ENCODE peak calls at places on chromosome 17, in seven cellular contexts. F is epithelial cell of esophagus, J is tibial nerve, Q is cardiac fibroblast, B is Peyer's patch, X is fibroblast of pulmonary artery, Y is heart left ventricle. U is an unnamed sample.

GRCh38 chr17:3928394-3928793 is 12.1 kb upstream of the P2RX1 start:
- DNase-seq in J (no peak), Y (no peak), X (no peak), Q (no peak), B (no peak), F (no peak), U (no peak)

GRCh38 chr17:58233547-58233946 is 4.8 kb upstream of the LPO start:
- DNase-seq in X (no peak), Y (no peak), F (no peak), J (no peak), B (no peak), Q (no peak), U (no peak)

GRCh38 chr17:14904406-14904805 is 360.7 kb downstream of the PMP22 start:
- DNase-seq in X (peak), Q (peak), F (no peak), J (no peak), Y (no peak), B (no peak), U (no peak)

GRCh38 chr17:48161127-48161905 is 53.8 kb downstream of the SNX11 start:
- DNase-seq in J (no peak), Y (no peak), B (no peak), X (no peak), Q (no peak), F (no peak), U (no peak)

GRCh38 chr17:11204991-11205390 is 36.0 kb upstream of the SHISA6 start:
- DNase-seq in F (no peak), X (no peak), Q (no peak), B (no peak), J (no peak), Y (no peak), U (no peak)

GRCh38 chr17:27343294-27343693 is 49.4 kb downstream of the WSB1 start:
- DNase-seq in B (no peak), F (no peak), X (no peak), Y (no peak), Q (no peak), J (no peak), U (no peak)

GRCh38 chr17:39277110-39277509 is 51.4 kb upstream of the STAC2 start:
- DNase-seq in F (no peak), B (no peak), Y (no peak), X (no peak), Q (no peak), J (no peak), U (no peak)

GRCh38 chr17:48074322-48075054 is 26.3 kb downstream of the NFE2L1 start:
- DNase-seq in B (no peak), X (peak), J (peak), F (peak), Q (peak), Y (peak), U (no peak)

GRCh38 chr17:10629706-10630105 is 27.4 kb downstream of the MYH3 start:
- DNase-seq in X (no peak), B (no peak), Q (no peak), J (no peak), F (no peak), Y (no peak), U (no peak)

GRCh38 chr17:78471635-78472034 is 93.2 kb downstream of the PGS1 start:
- DNase-seq in Q (no peak), B (no peak), Y (no peak), F (no peak), J (no peak), X (no peak), U (no peak)

GRCh38 chr17:65914784-65915342 is 277.1 kb downstream of the CEP112 start:
- DNase-seq in B (no peak), Q (no peak), Y (no peak), X (peak), J (no peak), F (peak), U (no peak)

GRCh38 chr17:73465851-73466250 is 154.1 kb upstream of the CDC42EP4 start:
- DNase-seq in B (no peak), J (no peak), X (no peak), Q (no peak), F (no peak), Y (no peak), U (no peak)

GRCh38 chr17:1324201-1324750 is 44.8 kb downstream of the TRARG1 start:
- DNase-seq in F (no peak), Q (no peak), J (no peak), X (no peak), B (no peak), Y (no peak), U (no peak)

GRCh38 chr17:60149691-60150582 is at the start of gene CA4:
- DNase-seq in Y (no peak), B (no peak), X (no peak), F (no peak), Q (no peak), J (no peak), U (peak)

GRCh38 chr17:69286257-69286656 is 40.7 kb downstream of the ABCA5 start:
- DNase-seq in Y (no peak), F (peak), X (no peak), B (no peak), J (no peak), Q (no peak), U (no peak)

GRCh38 chr17:33497623-33498022 is 204.5 kb upstream of the ASIC2 start:
- DNase-seq in F (no peak), J (no peak), X (no peak), Y (no peak), B (no peak), Q (no peak), U (no peak)

GRCh38 chr17:81706232-81706611 is 3.1 kb downstream of the MRPL12 start:
- DNase-seq in B (no peak), Y (no peak), X (no peak), Q (no peak), F (no peak), J (no peak), U (no peak)

GRCh38 chr17:81735181-81736102 is 23.4 kb downstream of the SLC25A10 start:
- DNase-seq in Y (no peak), B (peak), Q (peak), X (peak), J (no peak), F (peak), U (no peak)

GRCh38 chr17:73987395-73987794 is 216.1 kb upstream of the RPL38 start:
- DNase-seq in Q (no peak), B (no peak), F (no peak), X (no peak), J (no peak), Y (no peak), U (no peak)

GRCh38 chr17:62085511-62086408 is 20.7 kb upstream of the MED13 start:
- DNase-seq in J (no peak), Q (peak), F (no peak), X (no peak), B (no peak), Y (no peak), U (no peak)

GRCh38 chr17:17305282-17305801 is 2.2 kb downstream of the NT5M start:
- DNase-seq in Y (no peak), Q (no peak), J (no peak), X (no peak), F (no peak), B (no peak), U (no peak)

GRCh38 chr17:77460514-77461046 is 319.8 kb downstream of the SEC14L1 start:
- DNase-seq in Y (no peak), J (no peak), B (no peak), F (no peak), Q (no peak), X (no peak), U (no peak)

GRCh38 chr17:20944014-20944905 is 98.6 kb downstream of the USP22 start:
- DNase-seq in J (no peak), B (peak), Y (no peak), Q (no peak), X (no peak), F (peak), U (no peak)

GRCh38 chr17:62787358-62787757 is 20.8 kb downstream of the MARCHF10 start:
- DNase-seq in J (no peak), F (no peak), X (peak), Q (no peak), Y (no peak), B (no peak), U (no peak)

GRCh38 chr17:82638183-82638773 is 10.0 kb downstream of the WDR45B start:
- DNase-seq in J (no peak), B (no peak), Q (no peak), F (no peak), X (no peak), Y (no peak), U (no peak)

GRCh38 chr17:5237541-5238016 is 2.9 kb upstream of the SCIMP start:
- DNase-seq in J (no peak), X (peak), F (peak), Y (peak), Q (peak), B (peak), U (peak)

GRCh38 chr17:51607512-51607911 is 347.2 kb downstream of the UTP18 start:
- DNase-seq in Y (no peak), B (no peak), J (no peak), Q (no peak), X (no peak), F (no peak), U (no peak)

GRCh38 chr17:73534575-73534940 is 109.7 kb downstream of the SDK2 start:
- DNase-seq in F (no peak), Y (no peak), Q (no peak), X (no peak), J (no peak), B (no peak), U (no peak)

GRCh38 chr17:2695961-2696760 is 15.4 kb downstream of the CLUH start:
- DNase-seq in B (peak), Y (no peak), J (no peak), X (no peak), Q (no peak), F (no peak), U (peak)

GRCh38 chr17:83053779-83054451 is 25.5 kb upstream of the METRNL start:
- DNase-seq in F (no peak), Y (peak), X (no peak), Q (no peak), J (peak), B (peak), U (no peak)

GRCh38 chr17:145671-146541 is 8.5 kb downstream of the SCGB1C2 start:
- DNase-seq in Y (peak), F (no peak), J (no peak), X (no peak), B (peak), Q (no peak), U (no peak)

GRCh38 chr17:4708436-4708835 is 2.0 kb upstream of the ARRB2 start:
- DNase-seq in B (no peak), F (no peak), J (no peak), X (no peak), Y (no peak), Q (no peak), U (no peak)

GRCh38 chr17:76994237-76994637 is 126.0 kb downstream of the MGAT5B start:
- DNase-seq in J (no peak), F (no peak), X (no peak), Q (no peak), Y (no peak), B (no peak), U (no peak)

GRCh38 chr17:59388070-59388556 is 56.7 kb downstream of the YPEL2 start:
- DNase-seq in Q (no peak), B (no peak), X (no peak), F (no peak), Y (no peak), J (no peak), U (no peak)

GRCh38 chr17:71975331-71975801 is 145.5 kb upstream of the SOX9 start:
- DNase-seq in B (peak), F (peak), J (peak), Y (peak), X (peak), Q (peak), U (no peak)

GRCh38 chr17:5832886-5833285 is 237.3 kb upstream of the WSCD1 start:
- DNase-seq in Y (no peak), F (peak), Q (peak), X (peak), B (no peak), J (no peak), U (no peak)

GRCh38 chr17:56690441-56691291 is 97.2 kb downstream of the NOG start:
- DNase-seq in J (no peak), B (no peak), X (no peak), Y (no peak), F (no peak), Q (no peak), U (no peak)

GRCh38 chr17:66415366-66416206 is 113.2 kb downstream of the PRKCA start:
- DNase-seq in F (no peak), Q (no peak), X (no peak), Y (no peak), B (no peak), J (no peak), U (no peak)

DNA sequence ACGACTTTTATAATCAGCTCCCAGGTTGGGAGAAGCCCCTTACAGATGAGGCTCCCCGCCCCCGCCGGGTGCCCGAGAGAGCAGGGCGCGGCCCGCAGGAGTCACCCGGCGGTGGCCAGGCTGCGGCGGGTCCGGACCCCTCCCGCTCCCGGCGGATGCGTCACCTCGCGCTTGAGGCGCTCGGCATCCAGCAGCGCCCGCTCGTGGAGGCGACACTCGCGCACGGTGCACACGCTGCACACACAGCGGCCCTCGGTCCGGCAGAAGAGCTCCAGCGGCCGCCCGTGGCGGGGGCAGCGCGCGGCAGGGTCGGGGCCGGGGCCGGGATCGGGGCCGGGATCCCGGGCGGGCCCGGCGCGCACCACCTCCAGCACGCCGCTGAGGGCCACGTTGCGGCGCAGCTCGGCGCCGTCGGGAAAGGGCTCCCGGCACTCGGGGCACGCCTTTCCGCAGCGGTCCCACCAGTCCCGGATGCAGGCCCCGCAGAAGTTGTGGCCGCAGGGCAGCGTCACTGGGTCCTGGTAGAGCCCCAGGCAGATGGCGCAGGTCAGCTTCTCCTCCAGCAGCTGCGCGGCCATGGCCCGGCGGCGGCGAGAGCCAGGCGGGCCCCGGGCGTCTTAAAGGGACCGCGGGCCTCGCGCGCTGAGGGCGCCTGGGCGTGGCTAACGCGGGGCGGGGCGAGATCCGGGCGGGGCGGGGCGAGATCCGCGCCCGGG is at the start of gene TRIM65:
- DNase-seq in Q (peak), F (peak), J (peak), X (peak), Y (peak), B (peak), U (peak)
- TF ChIP-seq CTCF in Q (no peak), F (peak), J (peak), X (no peak), Y (peak), B (peak), U (peak)

GRCh38 chr17:40350410-40351184 is 13.9 kb downstream of the GJD3 start:
- DNase-seq in Y (no peak), B (peak), F (no peak), X (peak), J (no peak), Q (peak), U (no peak)

GRCh38 chr17:40351185-40352043 is 13.1 kb downstream of the GJD3 start:
- DNase-seq in Y (no peak), X (no peak), J (no peak), B (peak), F (no peak), Q (no peak), U (no peak)

GRCh38 chr17:40348136-40348504 is 16.4 kb downstream of the GJD3 start:
- DNase-seq in B (no peak), Y (peak), Q (no peak), F (no peak), J (no peak), X (no peak), U (no peak)

GRCh38 chr17:40348562-40349476 is 15.7 kb downstream of the GJD3 start:
- DNase-seq in X (no peak), Q (no peak), B (no peak), F (peak), J (no peak), Y (peak), U (no peak)

DNA sequence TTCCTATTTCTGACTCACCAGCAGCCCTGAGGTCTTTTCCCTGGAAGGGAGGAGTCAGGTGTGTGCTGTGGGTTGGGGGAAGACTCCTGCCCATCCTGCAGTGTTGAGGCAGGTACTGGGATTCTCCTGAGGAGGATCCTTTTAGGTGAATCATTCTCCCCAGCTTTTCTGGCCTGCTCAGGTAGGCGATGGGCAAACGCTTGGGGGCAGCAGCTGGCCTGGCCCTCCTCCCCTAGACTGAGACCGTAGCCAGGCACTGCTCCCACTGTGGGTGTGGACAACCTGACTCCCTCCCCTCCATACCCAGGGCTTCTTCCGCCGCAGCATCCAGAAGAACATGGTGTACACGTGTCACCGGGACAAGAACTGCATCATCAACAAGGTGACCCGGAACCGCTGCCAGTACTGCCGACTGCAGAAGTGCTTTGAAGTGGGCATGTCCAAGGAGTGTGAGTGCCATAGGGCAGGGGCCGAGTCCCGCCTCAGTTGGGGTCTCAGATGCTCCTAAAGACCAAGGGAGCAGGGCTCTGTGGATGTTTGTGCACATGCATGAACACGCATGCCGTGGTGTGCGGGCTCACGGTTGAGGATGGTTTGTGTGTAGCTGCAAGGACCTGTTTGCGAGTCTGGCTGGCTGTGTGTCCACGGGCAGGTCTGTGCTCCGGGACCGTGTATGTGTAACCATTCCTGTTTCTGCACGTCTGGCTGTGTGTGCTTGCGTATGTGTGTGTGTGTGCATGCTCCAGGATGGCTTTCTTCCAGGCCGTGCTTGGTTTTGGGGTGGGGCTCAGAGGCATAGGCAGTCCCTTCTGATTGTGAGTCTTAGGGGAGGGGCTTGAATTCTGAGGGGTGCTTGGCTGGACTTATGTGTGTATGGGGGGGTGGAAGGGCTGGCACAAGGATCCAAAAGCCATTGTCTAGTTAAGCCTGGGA is 14.8 kb downstream of the GJD3 start:
- DNase-seq in J (no peak), B (peak), Q (peak), Y (peak), X (peak), F (peak), U (no peak)
- TF ChIP-seq CTCF in J (no peak), B (no peak), Q (no peak), Y (no peak), X (no peak), F (peak), U (no peak)

GRCh38 chr17:13003454-13003851 is 14.4 kb downstream of the ELAC2 start:
- DNase-seq in J (no peak), X (no peak), B (no peak), F (no peak), Q (no peak), Y (no peak), U (no peak)

GRCh38 chr17:13003927-13004326 is 13.9 kb downstream of the ELAC2 start:
- DNase-seq in F (no peak), Q (no peak), Y (no peak), J (no peak), B (no peak), X (no peak), U (no peak)

GRCh38 chr17:13000561-13000960 is 17.3 kb downstream of the ELAC2 start:
- DNase-seq in X (no peak), F (no peak), J (no peak), B (peak), Q (no peak), Y (no peak), U (no peak)

GRCh38 chr17:13002761-13003453 is 14.9 kb downstream of the ELAC2 start:
- DNase-seq in J (peak), X (peak), F (peak), B (peak), Y (peak), Q (peak), U (peak)

DNA sequence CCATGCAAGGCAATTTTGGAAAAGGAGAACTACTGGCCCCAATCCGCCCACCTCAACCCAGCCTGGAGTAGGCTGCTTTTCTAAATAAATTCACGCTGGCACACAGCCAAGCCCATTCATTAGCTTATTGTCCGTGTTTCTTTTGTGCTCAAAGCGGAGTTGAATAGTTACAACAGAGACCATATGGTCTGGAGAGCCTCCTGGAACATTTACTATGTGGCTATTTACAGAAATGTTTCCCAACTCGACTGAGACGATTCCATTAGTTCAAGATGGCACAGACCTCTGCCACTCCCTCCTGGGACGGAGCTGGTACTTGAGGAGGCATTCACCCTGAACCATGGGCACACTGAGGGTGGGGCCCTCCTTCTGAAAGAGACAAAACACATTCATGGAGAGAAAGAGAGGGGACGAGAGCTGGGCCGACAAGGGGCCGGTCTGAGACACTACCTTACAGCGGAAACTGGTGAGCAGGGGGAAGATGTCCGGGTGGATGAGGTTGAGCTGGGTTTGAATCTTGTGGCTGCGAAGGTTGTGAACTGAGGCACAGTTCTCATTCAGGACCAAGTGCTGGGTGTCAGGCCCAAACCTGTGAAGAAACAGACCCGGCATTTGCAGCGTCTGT is 15.7 kb downstream of the ELAC2 start:
- DNase-seq in Y (no peak), X (peak), B (no peak), Q (peak), F (no peak), J (no peak), U (no peak)
- TF ChIP-seq CTCF in Y (no peak), X (no peak), B (no peak), Q (no peak), F (no peak), J (no peak), U (no peak)

DNA sequence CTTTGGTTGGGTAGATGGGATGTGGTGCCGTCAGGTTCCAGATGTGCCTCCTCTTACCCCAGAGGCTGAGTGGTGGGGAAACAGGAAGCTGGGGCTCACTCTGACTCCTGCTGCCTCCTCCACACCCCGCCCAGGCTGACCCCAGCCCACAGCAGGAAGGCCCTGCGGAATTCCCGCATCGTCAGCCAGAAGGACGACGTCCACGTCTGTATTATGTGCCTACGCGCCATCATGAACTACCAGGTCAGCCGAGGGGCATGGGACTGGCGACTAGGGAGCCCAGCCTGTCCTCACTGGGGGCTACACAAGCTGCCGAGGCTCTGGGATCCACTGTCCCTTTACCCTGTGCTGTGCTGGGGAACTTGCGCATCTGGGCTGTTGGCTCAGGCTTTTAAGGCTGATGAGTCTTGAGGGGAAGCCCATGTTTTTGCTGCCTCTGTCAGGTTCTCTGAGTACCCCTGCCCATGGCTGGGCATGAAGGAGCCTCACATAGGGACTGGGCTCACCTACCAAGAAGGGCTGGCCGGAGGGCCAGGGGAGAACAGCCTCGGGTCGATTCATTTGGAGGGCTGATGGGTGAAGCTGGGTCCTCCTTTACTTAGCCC is 14.4 kb downstream of the FMNL1 start:
- DNase-seq in B (no peak), Q (no peak), F (no peak), J (no peak), Y (no peak), X (no peak), U (no peak)
- TF ChIP-seq CTCF in B (peak), Q (no peak), F (no peak), J (peak), Y (peak), X (no peak), U (no peak)

U was measured in D721Med.